ENCODE peak calls at places on chromosomes 12 and 14, in nine cellular contexts. One of them, this sample, is unnamed.

GRCh38 chr14:96626916-96627315 is 124.7 kb downstream of the PAPOLA start:
- DNase-seq in CD4-positive, alpha-beta T cell: no peak
- DNase-seq in GM12864: no peak
- DNase-seq in PC-9: no peak
- DNase-seq in body of pancreas: no peak
- DNase-seq in SK-N-SH: no peak
- DNase-seq in sigmoid colon: no peak
- DNase-seq in Peyer's patch: peak
- DNase-seq in adrenal gland: peak
- DNase-seq in this sample: peak

GRCh38 chr14:77024171-77024627 is 4.3 kb downstream of the IRF2BPL start:
- DNase-seq in PC-9: no peak
- DNase-seq in body of pancreas: peak
- DNase-seq in CD4-positive, alpha-beta T cell: peak
- DNase-seq in sigmoid colon: peak
- DNase-seq in GM12864: no peak
- DNase-seq in SK-N-SH: no peak
- DNase-seq in adrenal gland: no peak
- DNase-seq in Peyer's patch: no peak
- DNase-seq in this sample: no peak

GRCh38 chr12:49965836-49966235 is 4.2 kb downstream of the AQP5 start:
- DNase-seq in CD4-positive, alpha-beta T cell: no peak
- DNase-seq in Peyer's patch: peak
- DNase-seq in body of pancreas: no peak
- DNase-seq in SK-N-SH: no peak
- DNase-seq in GM12864: no peak
- DNase-seq in sigmoid colon: no peak
- DNase-seq in PC-9: no peak
- DNase-seq in adrenal gland: no peak
- DNase-seq in this sample: no peak

GRCh38 chr12:67520611-67521010 is 127.9 kb upstream of the DYRK2 start:
- DNase-seq in CD4-positive, alpha-beta T cell: no peak
- DNase-seq in sigmoid colon: no peak
- DNase-seq in adrenal gland: no peak
- DNase-seq in Peyer's patch: no peak
- DNase-seq in PC-9: no peak
- DNase-seq in body of pancreas: no peak
- DNase-seq in SK-N-SH: no peak
- DNase-seq in GM12864: no peak
- DNase-seq in this sample: no peak

GRCh38 chr14:65723348-65723747 is 310.8 kb downstream of the FUT8 start:
- DNase-seq in adrenal gland: no peak
- DNase-seq in body of pancreas: no peak
- DNase-seq in GM12864: no peak
- DNase-seq in Peyer's patch: no peak
- DNase-seq in CD4-positive, alpha-beta T cell: no peak
- DNase-seq in PC-9: no peak
- DNase-seq in sigmoid colon: no peak
- DNase-seq in SK-N-SH: no peak
- DNase-seq in this sample: no peak

GRCh38 chr12:51381226-51382079 is 9.8 kb downstream of the GALNT6 start:
- DNase-seq in sigmoid colon: no peak
- DNase-seq in CD4-positive, alpha-beta T cell: no peak
- DNase-seq in SK-N-SH: no peak
- DNase-seq in PC-9: no peak
- DNase-seq in GM12864: no peak
- DNase-seq in Peyer's patch: no peak
- DNase-seq in body of pancreas: no peak
- DNase-seq in adrenal gland: no peak
- DNase-seq in this sample: no peak

GRCh38 chr14:37600880-37601741 is 5.7 kb downstream of the TTC6 start:
- DNase-seq in CD4-positive, alpha-beta T cell: no peak
- DNase-seq in GM12864: no peak
- DNase-seq in SK-N-SH: no peak
- DNase-seq in PC-9: no peak
- DNase-seq in sigmoid colon: no peak
- DNase-seq in body of pancreas: no peak
- DNase-seq in adrenal gland: no peak
- DNase-seq in Peyer's patch: no peak
- DNase-seq in this sample: no peak

GRCh38 chr12:111673503-111673902 is 12.3 kb downstream of the BRAP start:
- DNase-seq in adrenal gland: no peak
- DNase-seq in body of pancreas: no peak
- DNase-seq in PC-9: no peak
- DNase-seq in SK-N-SH: peak
- DNase-seq in Peyer's patch: no peak
- DNase-seq in GM12864: no peak
- DNase-seq in CD4-positive, alpha-beta T cell: no peak
- DNase-seq in sigmoid colon: no peak
- DNase-seq in this sample: no peak

GRCh38 chr12:115859231-115859630 is 418.3 kb downstream of the MED13L start:
- DNase-seq in sigmoid colon: no peak
- DNase-seq in adrenal gland: no peak
- DNase-seq in CD4-positive, alpha-beta T cell: no peak
- DNase-seq in PC-9: no peak
- DNase-seq in SK-N-SH: no peak
- DNase-seq in body of pancreas: no peak
- DNase-seq in Peyer's patch: no peak
- DNase-seq in GM12864: no peak
- DNase-seq in this sample: no peak

GRCh38 chr12:83349907-83350611 is 663.4 kb downstream of the TMTC2 start:
- DNase-seq in GM12864: no peak
- DNase-seq in CD4-positive, alpha-beta T cell: no peak
- DNase-seq in sigmoid colon: no peak
- DNase-seq in body of pancreas: no peak
- DNase-seq in adrenal gland: no peak
- DNase-seq in SK-N-SH: no peak
- DNase-seq in PC-9: no peak
- DNase-seq in Peyer's patch: no peak
- DNase-seq in this sample: no peak

GRCh38 chr12:47267571-47267970 is 187.8 kb upstream of the AMIGO2 start:
- DNase-seq in body of pancreas: no peak
- DNase-seq in GM12864: no peak
- DNase-seq in sigmoid colon: no peak
- DNase-seq in CD4-positive, alpha-beta T cell: no peak
- DNase-seq in adrenal gland: no peak
- DNase-seq in SK-N-SH: no peak
- DNase-seq in PC-9: no peak
- DNase-seq in Peyer's patch: no peak
- DNase-seq in this sample: no peak

GRCh38 chr12:24462946-24463345 is 486.0 kb downstream of the BCAT1 start:
- DNase-seq in SK-N-SH: no peak
- DNase-seq in sigmoid colon: no peak
- DNase-seq in PC-9: no peak
- DNase-seq in Peyer's patch: no peak
- DNase-seq in CD4-positive, alpha-beta T cell: no peak
- DNase-seq in adrenal gland: no peak
- DNase-seq in body of pancreas: no peak
- DNase-seq in GM12864: no peak
- DNase-seq in this sample: no peak

GRCh38 chr14:90698379-90698869 is 117.8 kb downstream of the TTC7B start:
- DNase-seq in Peyer's patch: no peak
- DNase-seq in SK-N-SH: peak
- DNase-seq in PC-9: no peak
- DNase-seq in CD4-positive, alpha-beta T cell: no peak
- DNase-seq in GM12864: no peak
- DNase-seq in sigmoid colon: peak
- DNase-seq in body of pancreas: peak
- DNase-seq in adrenal gland: peak
- DNase-seq in this sample: no peak

GRCh38 chr12:132413931-132414588 is 75.9 kb upstream of the FBRSL1 start:
- DNase-seq in body of pancreas: no peak
- DNase-seq in PC-9: no peak
- DNase-seq in SK-N-SH: peak
- DNase-seq in GM12864: no peak
- DNase-seq in CD4-positive, alpha-beta T cell: no peak
- DNase-seq in Peyer's patch: no peak
- DNase-seq in adrenal gland: no peak
- DNase-seq in sigmoid colon: no peak
- DNase-seq in this sample: no peak
- TF ChIP-seq CTCF in body of pancreas: peak
- TF ChIP-seq CTCF in PC-9: peak
- TF ChIP-seq CTCF in SK-N-SH: peak
- TF ChIP-seq CTCF in GM12864: peak
- TF ChIP-seq CTCF in CD4-positive, alpha-beta T cell: no peak
- TF ChIP-seq CTCF in Peyer's patch: no peak
- TF ChIP-seq CTCF in adrenal gland: peak
- TF ChIP-seq CTCF in sigmoid colon: no peak
- TF ChIP-seq CTCF in this sample: peak

DNA sequence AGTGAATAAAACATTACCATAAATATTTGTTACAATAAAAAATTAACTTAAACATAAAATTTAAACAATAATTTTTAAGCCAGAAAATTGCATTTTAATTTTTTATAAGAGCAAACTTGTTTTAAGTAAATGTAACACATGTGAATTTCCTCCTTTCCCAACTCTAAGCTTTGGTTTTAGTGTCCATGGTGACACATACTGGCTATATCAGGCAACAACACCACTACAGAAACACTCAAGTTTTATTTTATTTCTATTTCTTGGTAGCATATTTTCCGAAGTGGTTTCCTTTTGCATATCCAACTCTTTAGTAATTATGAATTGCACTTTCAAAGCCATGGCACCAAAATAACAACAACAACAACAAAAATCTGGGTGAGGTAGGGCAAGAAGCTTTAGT is 2.2 kb downstream of the NELL2 start:
- DNase-seq in GM12864: no peak
- DNase-seq in PC-9: no peak
- DNase-seq in Peyer's patch: no peak
- DNase-seq in body of pancreas: no peak
- DNase-seq in adrenal gland: no peak
- DNase-seq in SK-N-SH: peak
- DNase-seq in sigmoid colon: no peak
- DNase-seq in CD4-positive, alpha-beta T cell: no peak
- DNase-seq in this sample: no peak
- TF ChIP-seq CTCF in GM12864: no peak
- TF ChIP-seq CTCF in PC-9: no peak
- TF ChIP-seq CTCF in Peyer's patch: no peak
- TF ChIP-seq CTCF in body of pancreas: peak
- TF ChIP-seq CTCF in adrenal gland: no peak
- TF ChIP-seq CTCF in SK-N-SH: peak
- TF ChIP-seq CTCF in sigmoid colon: no peak
- TF ChIP-seq CTCF in CD4-positive, alpha-beta T cell: peak
- TF ChIP-seq CTCF in this sample: peak

DNA sequence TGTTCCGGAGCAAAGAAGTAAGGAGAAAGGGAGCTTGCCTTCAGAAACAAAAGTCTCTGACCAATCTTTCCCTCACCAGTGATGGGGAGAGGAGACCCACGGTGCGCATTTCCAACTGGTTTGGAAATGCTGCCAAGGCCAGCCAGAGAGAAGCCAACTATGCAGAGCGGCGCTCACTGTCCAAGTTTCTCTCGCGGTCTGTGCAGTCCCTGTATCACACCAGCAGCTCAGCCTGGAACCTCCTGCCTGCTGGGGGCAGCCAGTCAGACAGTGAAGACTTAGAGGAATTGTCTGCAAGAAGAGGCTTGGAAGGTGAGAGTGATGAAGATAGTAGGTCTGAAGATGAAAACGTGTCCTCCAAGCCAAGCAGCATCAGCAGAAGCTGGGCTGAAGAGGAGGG is 206.2 kb downstream of the NAV3 start:
- DNase-seq in adrenal gland: peak
- DNase-seq in body of pancreas: no peak
- DNase-seq in CD4-positive, alpha-beta T cell: no peak
- DNase-seq in GM12864: no peak
- DNase-seq in SK-N-SH: no peak
- DNase-seq in PC-9: no peak
- DNase-seq in sigmoid colon: no peak
- DNase-seq in Peyer's patch: no peak
- DNase-seq in this sample: no peak
- TF ChIP-seq CTCF in adrenal gland: no peak
- TF ChIP-seq CTCF in body of pancreas: no peak
- TF ChIP-seq CTCF in CD4-positive, alpha-beta T cell: no peak
- TF ChIP-seq CTCF in GM12864: no peak
- TF ChIP-seq CTCF in SK-N-SH: no peak
- TF ChIP-seq CTCF in PC-9: no peak
- TF ChIP-seq CTCF in sigmoid colon: no peak
- TF ChIP-seq CTCF in Peyer's patch: no peak
- TF ChIP-seq CTCF in this sample: no peak

DNA sequence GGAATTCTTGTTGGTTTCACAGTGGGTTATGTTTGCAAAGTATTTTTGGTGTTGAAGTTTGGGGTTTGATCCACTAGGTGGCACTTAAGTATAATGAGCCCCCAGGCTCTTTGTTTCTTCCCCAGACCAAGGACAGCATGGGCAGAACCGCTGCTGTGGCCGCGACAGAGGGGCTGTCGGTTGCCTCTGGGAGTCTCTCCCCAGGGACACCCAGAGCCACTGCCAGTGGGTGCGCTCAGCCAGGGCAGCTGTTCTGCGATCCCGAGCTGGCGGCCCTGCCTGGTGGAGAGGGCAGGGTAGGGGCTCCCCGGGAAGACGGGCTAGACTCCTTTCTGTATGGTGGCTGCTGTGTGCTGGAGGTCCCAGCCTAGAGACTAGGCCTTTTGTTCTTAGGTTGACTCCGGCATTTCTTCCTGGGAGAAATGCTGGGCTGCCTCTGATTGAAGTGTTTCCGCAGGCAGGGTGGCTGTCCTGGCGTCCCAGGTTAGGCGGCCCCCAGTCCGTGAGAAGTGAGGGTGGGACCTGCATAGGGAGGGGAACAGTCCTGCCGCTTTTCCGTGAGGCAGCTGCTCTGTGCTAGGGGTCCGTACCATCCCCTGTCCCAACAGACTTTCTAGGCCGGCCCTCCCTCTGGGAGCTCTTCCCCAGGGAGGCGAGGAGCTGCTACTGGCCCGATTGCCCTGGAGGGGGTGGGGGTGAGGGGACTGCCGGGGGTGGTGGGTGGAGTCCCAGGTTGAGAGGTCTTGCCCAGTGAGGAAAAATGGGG is 253.1 kb upstream of the PELI2 start:
- DNase-seq in GM12864: no peak
- DNase-seq in sigmoid colon: no peak
- DNase-seq in adrenal gland: no peak
- DNase-seq in CD4-positive, alpha-beta T cell: no peak
- DNase-seq in body of pancreas: no peak
- DNase-seq in SK-N-SH: peak
- DNase-seq in Peyer's patch: no peak
- DNase-seq in PC-9: no peak
- DNase-seq in this sample: no peak
- TF ChIP-seq CTCF in GM12864: peak
- TF ChIP-seq CTCF in sigmoid colon: no peak
- TF ChIP-seq CTCF in adrenal gland: no peak
- TF ChIP-seq CTCF in CD4-positive, alpha-beta T cell: no peak
- TF ChIP-seq CTCF in body of pancreas: no peak
- TF ChIP-seq CTCF in SK-N-SH: peak
- TF ChIP-seq CTCF in Peyer's patch: no peak
- TF ChIP-seq CTCF in PC-9: peak
- TF ChIP-seq CTCF in this sample: peak

GRCh38 chr12:26402648-26403047 is 207.3 kb downstream of the SSPN start:
- DNase-seq in Peyer's patch: no peak
- DNase-seq in adrenal gland: no peak
- DNase-seq in SK-N-SH: no peak
- DNase-seq in sigmoid colon: no peak
- DNase-seq in body of pancreas: peak
- DNase-seq in PC-9: peak
- DNase-seq in GM12864: no peak
- DNase-seq in CD4-positive, alpha-beta T cell: no peak
- DNase-seq in this sample: no peak
- TF ChIP-seq CTCF in Peyer's patch: no peak
- TF ChIP-seq CTCF in adrenal gland: no peak
- TF ChIP-seq CTCF in SK-N-SH: no peak
- TF ChIP-seq CTCF in sigmoid colon: peak
- TF ChIP-seq CTCF in body of pancreas: peak
- TF ChIP-seq CTCF in PC-9: peak
- TF ChIP-seq CTCF in GM12864: no peak
- TF ChIP-seq CTCF in CD4-positive, alpha-beta T cell: no peak
- TF ChIP-seq CTCF in this sample: no peak